ENCODE peak calls at places on chromosomes 3 and 15, in five cellular contexts. One of them, this sample, is unnamed.

GRCh38 chr3:138686771-138687221 is 78.2 kb downstream of the FAIM start:
- DNase-seq in SJSA1: no peak
- DNase-seq in mesendoderm: no peak
- DNase-seq in naive thymus-derived CD4-positive, alpha-beta T cell: no peak
- DNase-seq in left lung: no peak
- DNase-seq in this sample: peak; percentile 71

GRCh38 chr3:149061776-149062175 is 24.6 kb downstream of the HLTF start:
- DNase-seq in SJSA1: no peak
- DNase-seq in mesendoderm: no peak
- DNase-seq in naive thymus-derived CD4-positive, alpha-beta T cell: no peak
- DNase-seq in left lung: no peak
- DNase-seq in this sample: no peak

GRCh38 chr15:66803182-66803729 is 101.2 kb downstream of the SMAD6 start:
- DNase-seq in SJSA1: peak; percentile 98
- DNase-seq in mesendoderm: peak; percentile 96
- DNase-seq in naive thymus-derived CD4-positive, alpha-beta T cell: no peak
- DNase-seq in left lung: peak; percentile 94
- DNase-seq in this sample: peak; percentile 97

GRCh38 chr3:179671709-179672337 is 19.0 kb downstream of the USP13 start:
- DNase-seq in SJSA1: no peak
- DNase-seq in mesendoderm: peak; percentile 29
- DNase-seq in naive thymus-derived CD4-positive, alpha-beta T cell: no peak
- DNase-seq in left lung: no peak
- DNase-seq in this sample: no peak

GRCh38 chr15:92384391-92384790 is 9.3 kb upstream of the ST8SIA2 start:
- DNase-seq in SJSA1: no peak
- DNase-seq in mesendoderm: no peak
- DNase-seq in naive thymus-derived CD4-positive, alpha-beta T cell: no peak
- DNase-seq in left lung: no peak
- DNase-seq in this sample: no peak

GRCh38 chr15:39976291-39977274 is 42.7 kb downstream of the EIF2AK4 start:
- DNase-seq in SJSA1: peak; percentile 73
- DNase-seq in mesendoderm: peak; percentile 65
- DNase-seq in naive thymus-derived CD4-positive, alpha-beta T cell: no peak
- DNase-seq in left lung: peak; percentile 81
- DNase-seq in this sample: peak; percentile 86

GRCh38 chr3:183492849-183493179 is 62.7 kb downstream of the KLHL6 start:
- DNase-seq in SJSA1: no peak
- DNase-seq in mesendoderm: no peak
- DNase-seq in naive thymus-derived CD4-positive, alpha-beta T cell: no peak
- DNase-seq in left lung: no peak
- DNase-seq in this sample: peak; percentile 48

GRCh38 chr15:50138391-50138790 is 19.4 kb upstream of the ATP8B4 start:
- DNase-seq in SJSA1: no peak
- DNase-seq in mesendoderm: no peak
- DNase-seq in naive thymus-derived CD4-positive, alpha-beta T cell: no peak
- DNase-seq in left lung: no peak
- DNase-seq in this sample: no peak

GRCh38 chr15:69086427-69087205 is 72.1 kb downstream of the NOX5 start:
- DNase-seq in SJSA1: no peak
- DNase-seq in mesendoderm: no peak
- DNase-seq in naive thymus-derived CD4-positive, alpha-beta T cell: no peak
- DNase-seq in left lung: no peak
- DNase-seq in this sample: no peak
- H3K4me1 ChIP-seq in SJSA1: peaks cover 50% of the 10 kb centered on the region
- H3K4me1 ChIP-seq in mesendoderm: peaks cover 21% of the 10 kb centered on the region
- H3K4me1 ChIP-seq in naive thymus-derived CD4-positive, alpha-beta T cell: no peaks in the 10 kb centered on the region
- H3K4me1 ChIP-seq in left lung: peaks cover 11% of the 10 kb centered on the region
- H3K4me1 ChIP-seq in this sample: peaks cover 15% of the 10 kb centered on the region

GRCh38 chr3:100562224-100562857 is 47.1 kb upstream of the ADGRG7 start:
- DNase-seq in SJSA1: no peak
- DNase-seq in mesendoderm: no peak
- DNase-seq in naive thymus-derived CD4-positive, alpha-beta T cell: no peak
- DNase-seq in left lung: no peak
- DNase-seq in this sample: no peak

GRCh38 chr3:100560426-100560825 is 49.0 kb upstream of the ADGRG7 start:
- DNase-seq in SJSA1: no peak
- DNase-seq in mesendoderm: no peak
- DNase-seq in naive thymus-derived CD4-positive, alpha-beta T cell: no peak
- DNase-seq in left lung: no peak
- DNase-seq in this sample: no peak

GRCh38 chr3:100563228-100563627 is 46.2 kb upstream of the ADGRG7 start:
- DNase-seq in SJSA1: no peak
- DNase-seq in mesendoderm: peak; percentile 47
- DNase-seq in naive thymus-derived CD4-positive, alpha-beta T cell: no peak
- DNase-seq in left lung: no peak
- DNase-seq in this sample: no peak

GRCh38 chr3:100561459-100562158 is 47.8 kb upstream of the ADGRG7 start:
- DNase-seq in SJSA1: no peak
- DNase-seq in mesendoderm: peak; percentile 10
- DNase-seq in naive thymus-derived CD4-positive, alpha-beta T cell: no peak
- DNase-seq in left lung: no peak
- DNase-seq in this sample: peak; percentile 84

GRCh38 chr3:100563652-100564215 is 45.7 kb upstream of the ADGRG7 start:
- DNase-seq in SJSA1: no peak
- DNase-seq in mesendoderm: no peak
- DNase-seq in naive thymus-derived CD4-positive, alpha-beta T cell: no peak
- DNase-seq in left lung: no peak
- DNase-seq in this sample: no peak
- H3K4me1 ChIP-seq in SJSA1: peaks cover 5% of the 10 kb centered on the region
- H3K4me1 ChIP-seq in mesendoderm: no peaks in the 10 kb centered on the region
- H3K4me1 ChIP-seq in naive thymus-derived CD4-positive, alpha-beta T cell: no peaks in the 10 kb centered on the region
- H3K4me1 ChIP-seq in left lung: peaks cover 10% of the 10 kb centered on the region
- H3K4me1 ChIP-seq in this sample: peaks cover 51% of the 10 kb centered on the region

GRCh38 chr3:46092704-46093085 is 65.4 kb upstream of the XCR1 start:
- DNase-seq in SJSA1: no peak
- DNase-seq in mesendoderm: no peak
- DNase-seq in naive thymus-derived CD4-positive, alpha-beta T cell: no peak
- DNase-seq in left lung: no peak
- DNase-seq in this sample: no peak
- H3K4me1 ChIP-seq in SJSA1: peaks cover 9% of the 10 kb centered on the region
- H3K4me1 ChIP-seq in mesendoderm: no peaks in the 10 kb centered on the region
- H3K4me1 ChIP-seq in naive thymus-derived CD4-positive, alpha-beta T cell: peaks cover 21% of the 10 kb centered on the region
- H3K4me1 ChIP-seq in left lung: peaks cover 93% of the 10 kb centered on the region
- H3K4me1 ChIP-seq in this sample: peaks cover 32% of the 10 kb centered on the region

GRCh38 chr15:31271224-31271635 is 55.4 kb upstream of the KLF13 start:
- DNase-seq in SJSA1: no peak
- DNase-seq in mesendoderm: no peak
- DNase-seq in naive thymus-derived CD4-positive, alpha-beta T cell: no peak
- DNase-seq in left lung: no peak
- DNase-seq in this sample: no peak

GRCh38 chr15:31270767-31271166 is 55.9 kb upstream of the KLF13 start:
- DNase-seq in SJSA1: no peak
- DNase-seq in mesendoderm: peak; percentile 83
- DNase-seq in naive thymus-derived CD4-positive, alpha-beta T cell: no peak
- DNase-seq in left lung: no peak
- DNase-seq in this sample: no peak

GRCh38 chr15:31271706-31272557 is 54.7 kb upstream of the KLF13 start:
- DNase-seq in SJSA1: no peak
- DNase-seq in mesendoderm: no peak
- DNase-seq in naive thymus-derived CD4-positive, alpha-beta T cell: no peak
- DNase-seq in left lung: no peak
- DNase-seq in this sample: no peak

GRCh38 chr15:31273258-31273941 is 53.2 kb upstream of the KLF13 start:
- DNase-seq in SJSA1: no peak
- DNase-seq in mesendoderm: no peak
- DNase-seq in naive thymus-derived CD4-positive, alpha-beta T cell: no peak
- DNase-seq in left lung: no peak
- DNase-seq in this sample: no peak

DNA sequence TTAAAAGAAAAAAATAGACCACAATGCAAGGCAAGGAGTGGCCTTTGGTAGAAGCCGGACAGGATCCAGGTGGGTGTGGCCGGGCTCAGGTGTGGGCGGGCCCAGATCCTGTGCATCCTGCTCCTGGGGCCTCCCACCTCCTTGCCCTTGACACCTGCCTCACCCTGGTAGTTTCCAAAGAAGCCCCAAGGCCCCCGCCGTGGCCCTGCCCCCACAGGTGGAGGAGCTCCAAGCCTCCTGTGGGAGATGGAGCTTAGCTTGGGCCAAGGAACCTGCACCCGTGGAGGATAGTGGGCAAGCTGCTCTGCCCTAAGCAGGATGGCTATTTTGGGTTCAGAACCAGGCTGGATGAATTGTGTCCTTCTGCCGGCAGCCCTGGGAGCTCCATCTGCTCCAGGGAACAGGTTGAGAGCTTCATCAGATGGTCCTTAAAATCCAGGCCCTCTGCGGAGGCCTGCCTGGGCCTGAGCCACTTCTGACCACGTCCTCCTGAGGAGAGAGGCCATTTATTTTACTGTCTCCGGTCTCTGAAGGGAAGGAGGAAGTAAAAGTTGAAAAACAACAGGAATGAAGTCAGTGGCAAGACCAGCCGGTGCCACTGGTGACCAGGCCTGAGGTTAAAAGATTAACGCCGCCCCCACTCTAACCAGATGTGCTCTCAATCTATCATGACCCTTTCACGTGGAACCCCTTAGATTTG is 53.9 kb upstream of the KLF13 start:
- DNase-seq in SJSA1: no peak
- DNase-seq in mesendoderm: no peak
- DNase-seq in naive thymus-derived CD4-positive, alpha-beta T cell: no peak
- DNase-seq in left lung: no peak
- DNase-seq in this sample: no peak
- H3K4me1 ChIP-seq in SJSA1: peaks cover 4% of the 10 kb centered on the region
- H3K4me1 ChIP-seq in mesendoderm: no peaks in the 10 kb centered on the region
- H3K4me1 ChIP-seq in naive thymus-derived CD4-positive, alpha-beta T cell: no peaks in the 10 kb centered on the region
- H3K4me1 ChIP-seq in left lung: peaks cover 58% of the 10 kb centered on the region
- H3K4me1 ChIP-seq in this sample: peaks cover 10% of the 10 kb centered on the region

DNA sequence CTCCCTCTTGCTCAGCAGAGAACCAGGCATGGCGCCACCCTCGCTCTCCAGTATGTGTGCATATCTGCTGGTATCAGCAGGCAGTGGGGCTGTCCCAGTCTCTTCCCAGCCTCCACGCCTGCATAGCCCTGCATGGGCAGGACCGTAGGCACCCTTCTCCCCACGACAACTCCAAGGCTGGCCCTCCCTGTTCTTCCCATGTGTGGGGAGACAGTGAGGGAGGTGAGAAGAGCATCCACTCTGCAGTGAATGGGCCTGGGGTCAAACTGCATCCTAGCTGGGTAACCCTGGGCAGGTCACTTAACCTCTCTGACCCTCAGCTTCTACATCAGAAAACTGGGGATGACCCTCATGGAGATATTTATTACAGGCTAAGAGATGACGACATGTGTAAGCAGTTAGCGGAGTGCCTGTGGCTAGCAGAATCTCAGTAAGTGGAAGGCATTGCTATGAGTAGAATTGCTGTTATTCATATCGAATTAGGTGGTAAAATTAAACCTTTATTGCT is 13.3 kb upstream of the SSUH2 start:
- DNase-seq in SJSA1: peak; percentile 13
- DNase-seq in mesendoderm: no peak
- DNase-seq in naive thymus-derived CD4-positive, alpha-beta T cell: no peak
- DNase-seq in left lung: no peak
- DNase-seq in this sample: no peak
- H3K4me1 ChIP-seq in SJSA1: peaks cover 31% of the 10 kb centered on the region
- H3K4me1 ChIP-seq in mesendoderm: peaks cover 7% of the 10 kb centered on the region
- H3K4me1 ChIP-seq in naive thymus-derived CD4-positive, alpha-beta T cell: no peaks in the 10 kb centered on the region
- H3K4me1 ChIP-seq in left lung: peaks cover 14% of the 10 kb centered on the region
- H3K4me1 ChIP-seq in this sample: no peaks in the 10 kb centered on the region

DNA sequence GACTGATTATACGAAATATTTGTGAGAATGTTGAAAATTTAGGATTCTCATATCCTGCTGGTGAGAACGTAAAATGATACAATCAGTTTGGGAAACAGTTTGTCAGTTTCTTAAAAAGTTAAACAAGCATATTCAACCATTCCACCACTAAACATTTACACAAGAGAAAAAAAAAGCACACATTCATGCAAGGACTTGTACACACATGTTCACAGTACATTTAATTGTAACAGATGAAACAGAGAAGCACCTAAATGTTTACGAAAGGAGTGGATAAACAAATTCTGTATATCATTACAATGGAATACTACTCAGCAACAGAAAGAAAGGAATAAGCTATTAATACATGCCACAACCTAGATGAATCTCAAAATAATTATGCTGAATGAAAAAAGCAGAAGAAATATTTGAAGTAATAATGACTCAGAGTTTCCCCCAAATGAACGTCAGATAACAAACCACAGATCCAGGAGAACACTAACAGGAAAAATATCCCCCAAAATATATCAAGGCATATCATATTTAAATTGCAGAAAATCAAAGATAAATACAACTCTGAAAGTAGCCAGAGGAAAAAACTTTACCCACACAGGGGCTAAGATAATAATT is 14.3 kb downstream of the ANKRD28 start:
- DNase-seq in SJSA1: peak; percentile 54
- DNase-seq in mesendoderm: no peak
- DNase-seq in naive thymus-derived CD4-positive, alpha-beta T cell: no peak
- DNase-seq in left lung: no peak
- DNase-seq in this sample: peak; percentile 80
- H3K4me1 ChIP-seq in SJSA1: peaks cover 37% of the 10 kb centered on the region
- H3K4me1 ChIP-seq in mesendoderm: peaks cover under 1% of the 10 kb centered on the region
- H3K4me1 ChIP-seq in naive thymus-derived CD4-positive, alpha-beta T cell: no peaks in the 10 kb centered on the region
- H3K4me1 ChIP-seq in left lung: peaks cover 19% of the 10 kb centered on the region
- H3K4me1 ChIP-seq in this sample: peaks cover 83% of the 10 kb centered on the region

DNA sequence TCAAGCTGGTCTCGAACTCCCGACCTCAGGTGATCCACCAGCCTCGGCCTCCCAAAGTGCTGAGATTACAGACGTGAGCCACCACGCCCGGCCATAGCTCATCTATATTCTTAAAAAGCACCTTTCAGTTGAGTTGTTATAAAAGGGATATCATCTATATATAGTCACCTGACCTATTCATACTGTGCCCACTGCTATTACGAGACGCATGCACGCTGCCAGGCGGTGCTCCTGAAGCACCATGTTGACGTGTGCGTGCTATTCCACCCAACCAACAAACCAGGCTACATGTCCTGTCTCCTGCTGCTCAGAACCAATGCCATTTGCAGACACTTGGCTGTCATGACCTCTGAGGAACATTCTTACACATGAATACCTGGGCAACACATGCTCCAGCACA is 17.6 kb downstream of the CYFIP1 start:
- DNase-seq in SJSA1: no peak
- DNase-seq in mesendoderm: no peak
- DNase-seq in naive thymus-derived CD4-positive, alpha-beta T cell: no peak
- DNase-seq in left lung: no peak
- DNase-seq in this sample: no peak
- H3K4me1 ChIP-seq in SJSA1: peaks cover 41% of the 10 kb centered on the region
- H3K4me1 ChIP-seq in mesendoderm: no peaks in the 10 kb centered on the region
- H3K4me1 ChIP-seq in naive thymus-derived CD4-positive, alpha-beta T cell: no peaks in the 10 kb centered on the region
- H3K4me1 ChIP-seq in left lung: peaks cover 73% of the 10 kb centered on the region
- H3K4me1 ChIP-seq in this sample: peaks cover 38% of the 10 kb centered on the region